ENCODE peak calls at places on chromosomes 1 and 21, in six cellular contexts. H is A172; K is CD4-positive, alpha-beta memory T cell; M is tibial nerve; I is stimulated activated CD4-positive, alpha-beta T cell treated with anti-CD3 and anti-CD28 coated beads, Interleukin-4, amount 100 ng/mL, for 48 hours; R is HuH-7.5. D is an unnamed sample.

GRCh38 chr1:225735252-225736149 is 42.1 kb upstream of the SRP9 start:
- DNase-seq in H (peak), K (no peak), M (peak), I (no peak), R (peak), D (no peak)

GRCh38 chr1:50973875-50974617 is 4.0 kb downstream of the CDKN2C start:
- DNase-seq in H (peak), K (no peak), M (no peak), I (no peak), R (no peak), D (no peak)

GRCh38 chr1:101964708-101965107 is 32.0 kb downstream of the OLFM3 start:
- DNase-seq in H (no peak), K (no peak), M (no peak), I (no peak), R (no peak), D (no peak)

GRCh38 chr21:22657786-22658185 is 1659.6 kb downstream of the NCAM2 start:
- DNase-seq in H (no peak), K (no peak), M (no peak), I (no peak), R (no peak), D (no peak)

GRCh38 chr1:247716546-247716945 is at the start of gene OR6F1:
- DNase-seq in H (no peak), K (no peak), M (no peak), I (no peak), R (no peak), D (no peak)

GRCh38 chr1:43152866-43153265 is 19.2 kb downstream of the EBNA1BP2 start:
- DNase-seq in H (no peak), K (no peak), M (no peak), I (no peak), R (no peak), D (no peak)

GRCh38 chr1:197392541-197392940 is 124.5 kb downstream of the CRB1 start:
- DNase-seq in H (no peak), K (no peak), M (no peak), I (no peak), R (no peak), D (no peak)

GRCh38 chr1:225441314-225442119 is 13.7 kb upstream of the LBR start:
- DNase-seq in H (no peak), K (no peak), M (no peak), I (no peak), R (no peak), D (no peak)

GRCh38 chr1:91502138-91502881 is 1.7 kb downstream of the CDC7 start:
- DNase-seq in H (no peak), K (no peak), M (no peak), I (no peak), R (no peak), D (no peak)

GRCh38 chr1:54421101-54421504 is 14.9 kb upstream of the SSBP3 start:
- DNase-seq in H (peak), K (no peak), M (no peak), I (no peak), R (no peak), D (no peak)

GRCh38 chr1:64242895-64243756 is 39.7 kb downstream of the UBE2U start:
- DNase-seq in H (peak), K (no peak), M (no peak), I (no peak), R (no peak), D (no peak)

GRCh38 chr1:202909494-202909893 is 17.5 kb downstream of the KLHL12 start:
- DNase-seq in H (no peak), K (no peak), M (no peak), I (no peak), R (no peak), D (no peak)

GRCh38 chr1:36366091-36366661 is 19.5 kb downstream of the STK40 start:
- DNase-seq in H (no peak), K (peak), M (no peak), I (peak), R (no peak), D (no peak)

GRCh38 chr1:20357796-20358195 is 67.1 kb downstream of the VWA5B1 start:
- DNase-seq in H (no peak), K (no peak), M (no peak), I (no peak), R (no peak), D (no peak)

GRCh38 chr1:8430476-8430875 is 112.6 kb downstream of the SLC45A1 start:
- DNase-seq in H (no peak), K (no peak), M (no peak), I (no peak), R (no peak), D (no peak)

GRCh38 chr1:234309598-234310459 is 63.4 kb upstream of the COA6 start:
- DNase-seq in H (peak), K (peak), M (no peak), I (peak), R (peak), D (peak)

GRCh38 chr1:219174672-219175564 is 1.2 kb downstream of the LYPLAL1 start:
- DNase-seq in H (peak), K (peak), M (no peak), I (no peak), R (peak), D (no peak)

GRCh38 chr1:226790545-226791181 is 51.6 kb upstream of the ITPKB start:
- DNase-seq in H (no peak), K (no peak), M (no peak), I (no peak), R (no peak), D (no peak)

GRCh38 chr21:43467785-43468184 is 40.9 kb upstream of the SIK1 start:
- DNase-seq in H (no peak), K (peak), M (no peak), I (no peak), R (no peak), D (no peak)

GRCh38 chr1:54995013-54995760 is 3.5 kb upstream of the BSND start:
- DNase-seq in H (no peak), K (no peak), M (no peak), I (no peak), R (no peak), D (no peak)

GRCh38 chr1:161838885-161839284 is 72.8 kb downstream of the ATF6 start:
- DNase-seq in H (no peak), K (no peak), M (no peak), I (no peak), R (no peak), D (no peak)

GRCh38 chr1:213418268-213419068 is 367.4 kb downstream of the RPS6KC1 start:
- DNase-seq in H (no peak), K (no peak), M (no peak), I (no peak), R (no peak), D (no peak)